ENCODE peak calls at places on chromosomes 7 and 10, in nine cellular contexts. G, Z, B, L, I, K, A, Y and X are unnamed samples. For H3K4me1, the result is how much of the 10 kb centered on the place peaks cover.

GRCh38 chr7:49483142-49483541 is 290.3 kb upstream of the VWC2 start:
- ATAC-seq in L (no peak), B (no peak), I (no peak), A (peak), K (no peak), Y (peak), G (no peak), Z (no peak), X (no peak)

GRCh38 chr10:27611209-27611608 is 107.1 kb downstream of the RAB18 start:
- ATAC-seq in G (no peak), A (no peak), B (no peak), Y (no peak), I (peak), Z (no peak), L (no peak), K (no peak), X (peak)

GRCh38 chr10:64648915-64649314 is 1127.7 kb downstream of the REEP3 start:
- ATAC-seq in B (no peak), A (peak), Y (peak), K (peak), G (no peak), L (peak), Z (no peak), I (no peak), X (no peak)

GRCh38 chr7:30170460-30171197 is 35.8 kb downstream of the MTURN start:
- ATAC-seq in G (no peak), K (no peak), B (no peak), Y (no peak), L (no peak), Z (no peak), I (no peak), A (no peak), X (no peak)

GRCh38 chr7:52129278-52129677 is 812.7 kb upstream of the COBL start:
- ATAC-seq in A (no peak), G (no peak), Z (no peak), K (no peak), I (no peak), Y (no peak), L (no peak), B (no peak), X (no peak)

GRCh38 chr7:140036224-140036651 is 26.5 kb downstream of the PARP12 start:
- ATAC-seq in K (no peak), G (no peak), Y (no peak), A (peak), I (no peak), B (no peak), Z (no peak), L (no peak), X (no peak)

GRCh38 chr10:108779501-108779900 is 1143.8 kb downstream of the XPNPEP1 start:
- ATAC-seq in I (no peak), G (no peak), B (no peak), L (no peak), A (no peak), K (no peak), Z (no peak), Y (no peak), X (no peak)

GRCh38 chr10:5638494-5638893 is 27.9 kb downstream of the ASB13 start:
- ATAC-seq in Z (no peak), A (no peak), Y (no peak), G (no peak), L (no peak), K (no peak), I (no peak), B (no peak), X (no peak)

GRCh38 chr7:26492816-26493215 is 201.2 kb downstream of the SNX10 start:
- ATAC-seq in Y (no peak), A (no peak), Z (no peak), B (no peak), K (no peak), I (no peak), L (no peak), G (no peak), X (no peak)

GRCh38 chr7:56077681-56078080 is 13.6 kb downstream of the SUMF2 start:
- ATAC-seq in B (no peak), G (no peak), Y (no peak), L (no peak), K (no peak), A (no peak), I (no peak), Z (no peak), X (no peak)

GRCh38 chr7:115441033-115441432 is 519.1 kb downstream of the MDFIC start:
- ATAC-seq in K (no peak), Y (no peak), I (no peak), L (no peak), G (no peak), A (no peak), B (no peak), Z (no peak), X (no peak)

GRCh38 chr10:121155742-121156141 is 304.6 kb downstream of the WDR11 start:
- ATAC-seq in Z (no peak), I (no peak), A (no peak), G (no peak), L (peak), K (no peak), Y (peak), B (peak), X (no peak)

GRCh38 chr7:30171753-30172447 is 37.1 kb downstream of the MTURN start:
- ATAC-seq in A (no peak), I (no peak), Z (no peak), Y (no peak), L (no peak), K (no peak), G (no peak), B (no peak), X (no peak)

GRCh38 chr10:118763202-118763988 is 8.6 kb upstream of the CACUL1 start:
- ATAC-seq in B (no peak), G (peak), A (no peak), Z (no peak), L (peak), I (no peak), K (no peak), Y (peak), X (no peak)

GRCh38 chr10:124380256-124380995 is 38.3 kb downstream of the OAT start:
- ATAC-seq in B (no peak), G (no peak), Y (no peak), Z (no peak), K (no peak), I (no peak), L (no peak), A (no peak), X (no peak)

GRCh38 chr10:57657164-57657765 is 610.4 kb downstream of the IPMK start:
- ATAC-seq in I (peak), Z (no peak), Y (peak), L (peak), G (peak), B (no peak), K (peak), A (no peak), X (no peak)

GRCh38 chr7:133040178-133040577 is 41.7 kb downstream of the CHCHD3 start:
- ATAC-seq in Z (no peak), I (no peak), A (no peak), K (no peak), G (no peak), B (no peak), Y (no peak), L (no peak), X (no peak)

GRCh38 chr7:140623995-140624902 is 16.4 kb downstream of the DENND2A start:
- ATAC-seq in I (no peak), G (no peak), B (peak), Z (peak), L (peak), A (peak), K (peak), Y (peak), X (peak)

GRCh38 chr7:55128693-55129394 is 110.0 kb downstream of the EGFR start:
- ATAC-seq in I (no peak), G (no peak), A (peak), Z (peak), L (no peak), K (no peak), Y (no peak), B (no peak), X (no peak)

GRCh38 chr10:96512524-96512991 is 1.2 kb downstream of the TLL2 start:
- ATAC-seq in B (no peak), Z (no peak), G (no peak), Y (peak), K (no peak), I (peak), A (peak), L (no peak), X (no peak)

GRCh38 chr10:17290226-17290625 is 62.2 kb downstream of the VIM start:
- ATAC-seq in A (no peak), K (peak), Y (peak), I (no peak), G (peak), Z (no peak), B (no peak), L (no peak), X (no peak)

GRCh38 chr7:26278769-26279168 is 12.9 kb upstream of the SNX10 start:
- ATAC-seq in G (peak), A (no peak), Z (no peak), I (no peak), B (no peak), Y (peak), L (peak), K (peak), X (no peak)

GRCh38 chr7:31569528-31569927 is 55.6 kb downstream of the ITPRID1 start:
- ATAC-seq in Z (no peak), K (no peak), G (no peak), B (no peak), L (no peak), Y (no peak), I (no peak), A (no peak), X (no peak)

GRCh38 chr7:47497367-47498096 is 84.4 kb downstream of the TNS3 start:
- ATAC-seq in I (no peak), B (peak), A (no peak), K (no peak), Y (no peak), Z (no peak), L (peak), G (no peak), X (no peak)

DNA sequence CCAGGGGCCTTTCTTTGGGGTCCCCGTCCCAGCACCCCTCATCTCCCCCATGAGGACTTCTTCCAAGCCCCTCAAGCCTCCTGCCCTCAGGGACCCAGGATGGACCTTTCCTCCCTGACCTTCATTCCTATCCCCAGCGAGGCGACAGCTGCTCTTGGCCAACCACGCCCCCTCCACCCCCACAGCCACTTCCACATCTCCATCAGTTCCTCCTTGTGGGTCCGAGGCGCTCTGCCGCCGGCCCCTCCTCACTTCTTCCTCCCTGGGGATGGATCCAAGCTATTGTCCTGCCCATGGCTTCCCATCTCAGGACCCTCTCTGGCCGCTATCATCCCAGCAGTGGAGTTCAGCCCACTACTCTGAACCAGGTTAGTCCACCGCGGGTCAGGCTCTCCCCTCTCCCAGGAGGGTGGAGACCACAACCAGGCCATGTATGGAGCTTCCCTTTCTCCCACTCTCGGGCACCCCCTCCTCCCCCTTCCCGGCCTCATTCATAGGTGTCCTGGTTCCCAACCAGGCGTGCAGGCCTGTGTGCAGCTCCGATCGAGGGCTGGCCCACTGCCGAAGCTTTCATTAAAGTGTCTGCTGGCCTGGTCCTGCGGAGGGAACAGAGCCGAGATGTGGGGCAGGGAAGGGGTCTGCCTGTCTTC is 1.7 kb upstream of the SH2B2 start:
- ATAC-seq in B (no peak), Z (no peak), L (no peak), G (no peak), I (no peak), A (peak), Y (no peak), K (no peak), X (no peak)
- H3K4me3 ChIP-seq in B (peak), Z (no peak), L (peak), G (no peak), I (no peak), A (no peak), Y (no peak), K (no peak), X (no peak)

GRCh38 chr7:134458806-134459698 is at the start of gene AKR1B1:
- ATAC-seq in L (peak), I (peak), B (peak), G (peak), K (peak), Y (peak), A (peak), Z (peak), X (peak)
- TF ChIP-seq POLR2A in L (peak), I (peak), B (no peak), G (peak), K (no peak), Y (peak), A (peak), Z (peak), X (peak)

GRCh38 chr10:63413429-63413828 is 52.3 kb downstream of the JMJD1C start:
- ATAC-seq in Z (no peak), K (no peak), I (no peak), B (no peak), A (no peak), L (no peak), G (no peak), Y (no peak), X (no peak)

GRCh38 chr10:63415635-63416244 is 50.0 kb downstream of the JMJD1C start:
- ATAC-seq in G (peak), Y (no peak), A (no peak), K (no peak), B (no peak), L (no peak), I (peak), Z (no peak), X (no peak)

GRCh38 chr10:63412304-63412703 is 53.5 kb downstream of the JMJD1C start:
- ATAC-seq in G (no peak), I (no peak), A (no peak), B (no peak), Y (no peak), K (no peak), Z (no peak), L (no peak), X (no peak)

GRCh38 chr10:63414481-63415260 is 51.1 kb downstream of the JMJD1C start:
- ATAC-seq in Z (peak), K (no peak), A (no peak), L (no peak), Y (no peak), G (no peak), I (peak), B (no peak), X (no peak)

GRCh38 chr10:63416376-63416775 is 49.4 kb downstream of the JMJD1C start:
- ATAC-seq in G (no peak), A (no peak), Z (no peak), Y (no peak), K (no peak), I (no peak), B (no peak), L (no peak), X (no peak)
- H3K4me1 ChIP-seq in G (half or more), A (under half), Z (half or more), Y (under half), K (under half), I (under half), B (under half), L (under half), X (under half)

GRCh38 chr7:103344453-103345149 is at the start of gene DNAJC2:
- ATAC-seq in A (peak), G (peak), I (peak), L (peak), B (peak), Z (peak), Y (peak), K (peak), X (peak)

GRCh38 chr7:103341466-103341865 is 3.1 kb downstream of the DNAJC2 start:
- ATAC-seq in I (no peak), G (no peak), Y (no peak), L (no peak), A (no peak), K (no peak), Z (no peak), B (no peak), X (no peak)

GRCh38 chr7:103343758-103344452 is 662 bp downstream of the DNAJC2 start:
- ATAC-seq in G (peak), B (peak), L (peak), Z (peak), A (no peak), I (peak), Y (peak), K (no peak), X (peak)

GRCh38 chr7:103347507-103348267 is at the start of gene PSMC2:
- ATAC-seq in Y (peak), I (peak), K (peak), Z (peak), A (peak), L (peak), B (peak), G (peak), X (peak)

DNA sequence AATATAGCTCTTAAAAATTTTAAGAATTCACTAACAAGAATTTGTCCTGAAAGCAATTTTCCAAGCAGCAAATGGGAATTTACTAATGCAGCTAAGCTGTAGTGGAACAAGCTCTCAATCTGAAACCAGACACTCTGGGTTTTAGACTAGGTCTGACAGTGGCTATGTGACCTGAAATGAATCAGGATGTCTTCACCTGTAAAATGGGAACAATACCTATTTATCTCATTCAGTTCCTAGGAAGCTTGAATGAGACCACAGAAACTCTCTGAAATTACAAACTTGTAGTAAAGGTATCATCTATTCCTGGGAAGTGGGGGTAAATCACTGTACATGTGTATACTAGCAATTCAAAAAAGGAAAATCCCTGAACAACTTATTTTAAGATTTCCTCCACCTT is 1.2 kb downstream of the DNAJC2 start:
- ATAC-seq in I (no peak), L (no peak), B (no peak), Z (no peak), A (no peak), Y (no peak), G (no peak), K (no peak), X (no peak)
- H3K4me3 ChIP-seq in I (peak), L (peak), B (peak), Z (peak), A (no peak), Y (peak), G (peak), K (peak), X (peak)

GRCh38 chr7:129948877-129949291 is 3.9 kb downstream of the UBE2H start:
- ATAC-seq in B (peak), L (peak), Y (peak), K (peak), G (peak), A (peak), Z (peak), I (peak), X (peak)
- TF ChIP-seq POLR2A in B (no peak), L (peak), Y (no peak), K (no peak), G (no peak), A (peak), Z (peak), I (no peak), X (peak)

DNA sequence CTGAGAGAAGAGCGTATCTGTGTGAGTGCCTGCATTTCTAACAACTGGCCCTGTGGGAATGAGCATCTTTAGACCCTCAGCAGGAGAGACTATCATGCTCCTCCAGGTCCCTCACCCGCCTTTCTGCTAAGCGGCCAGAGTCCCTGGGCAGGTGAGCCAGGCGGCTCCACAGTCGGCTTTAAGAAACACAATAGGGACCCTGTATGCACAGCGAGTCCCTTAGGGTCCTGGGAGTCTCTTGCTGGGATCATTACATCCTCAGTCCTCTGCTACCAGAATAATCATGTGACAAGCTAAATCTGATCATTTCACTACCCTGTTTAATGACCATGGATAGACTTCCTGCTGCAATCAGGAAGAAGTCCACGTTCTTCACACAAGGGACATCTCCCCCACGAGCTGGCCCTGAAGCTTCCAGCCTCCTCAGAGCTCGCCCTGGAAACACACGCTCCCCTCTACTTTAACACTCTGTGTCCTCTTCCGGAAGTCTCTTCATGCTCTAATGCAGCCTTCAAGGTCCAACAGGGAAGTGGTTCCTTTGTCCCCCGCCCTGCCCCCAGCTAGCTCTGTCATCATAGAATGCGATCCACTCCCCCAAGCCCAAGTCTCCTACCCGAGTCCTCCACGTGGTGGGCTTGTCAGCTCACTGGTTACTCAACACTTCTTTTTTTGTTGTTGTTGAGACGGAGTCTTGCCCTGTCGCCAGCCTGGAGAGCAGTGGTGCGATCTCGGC is 101.6 kb downstream of the RNF216 start:
- ATAC-seq in G (no peak), L (peak), B (peak), I (no peak), Y (no peak), K (no peak), A (peak), Z (no peak), X (peak)
- H3K4me1 ChIP-seq in G (under half), L (under half), B (under half), I (under half), Y (under half), K (under half), A (half or more), Z (under half), X (half or more)

GRCh38 chr10:69319911-69320316 is 41.6 kb downstream of the HK1 start:
- ATAC-seq in I (no peak), Y (no peak), A (no peak), B (no peak), G (no peak), L (no peak), K (no peak), Z (no peak), X (no peak)

GRCh38 chr10:69321037-69321715 is 42.9 kb downstream of the HK1 start:
- ATAC-seq in B (no peak), Y (no peak), K (no peak), I (no peak), G (no peak), A (no peak), L (no peak), Z (no peak), X (no peak)

GRCh38 chr10:69318997-69319727 is 40.9 kb downstream of the HK1 start:
- ATAC-seq in G (peak), K (peak), Y (peak), L (peak), B (peak), Z (peak), A (peak), I (peak), X (peak)

GRCh38 chr10:69321865-69322264 is 43.6 kb downstream of the HK1 start:
- ATAC-seq in G (no peak), Z (no peak), Y (no peak), I (peak), B (no peak), A (no peak), L (no peak), K (no peak), X (no peak)

DNA sequence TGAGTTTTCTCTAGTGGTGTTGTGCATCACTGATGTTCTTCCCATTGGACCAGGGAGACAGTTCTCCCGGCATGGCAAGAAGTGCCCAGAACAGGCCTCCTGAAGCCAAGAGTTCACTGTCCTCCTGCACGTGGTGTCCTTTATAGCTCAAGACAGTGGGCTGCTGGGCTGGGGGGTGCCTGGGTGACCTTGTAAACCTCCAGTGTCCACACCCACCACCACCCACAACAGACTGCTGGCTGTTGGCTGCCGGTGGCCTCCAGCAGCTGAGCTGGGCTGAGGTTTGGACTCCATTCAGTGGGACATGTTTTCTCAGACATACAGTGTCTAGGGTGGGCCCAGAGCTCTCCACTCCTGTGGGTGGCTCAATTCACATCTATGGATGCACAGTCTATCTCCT is 42.2 kb downstream of the HK1 start:
- ATAC-seq in K (no peak), Y (no peak), I (no peak), L (no peak), G (no peak), Z (no peak), A (no peak), B (no peak), X (no peak)
- H3K4me3 ChIP-seq in K (no peak), Y (no peak), I (no peak), L (no peak), G (no peak), Z (peak), A (no peak), B (peak), X (peak)